ENCODE peak calls at places on chromosomes 12 and 14, in nine cellular contexts. O is RWPE2; E is CD4-positive, alpha-beta T cell; B is epithelial cell of proximal tubule; N is T-helper 22 cell; Y is CD4-positive, CD25-positive, alpha-beta regulatory T cell; M is kidney tubule cell; X is globus pallidus; W is stimulated activated CD4-positive, alpha-beta T cell treated with anti-CD3 and anti-CD28 coated beads, Interleukin-4, amount 100 ng/mL, for 4 hours. F is an unnamed sample.

GRCh38 chr12:80648866-80649265 is 58.6 kb upstream of the MYF6 start:
- DNase-seq in O (no peak), E (no peak), B (no peak), N (no peak), Y (no peak), M (peak), X (no peak), W (no peak), F (no peak)

GRCh38 chr12:74849801-74850200 is 312.2 kb downstream of the ATXN7L3B start:
- DNase-seq in O (no peak), E (no peak), B (peak), N (no peak), Y (no peak), M (no peak), X (no peak), W (no peak), F (no peak)

GRCh38 chr14:105876158-105876557 is 349.8 kb downstream of the TMEM121 start:
- DNase-seq in O (no peak), E (no peak), B (no peak), N (no peak), Y (no peak), M (no peak), X (no peak), W (peak), F (no peak)

GRCh38 chr12:49947593-49948226 is 2.8 kb upstream of the AQP2 start:
- DNase-seq in O (peak), E (no peak), B (no peak), N (no peak), Y (no peak), M (no peak), X (no peak), W (no peak), F (no peak)

GRCh38 chr12:7092229-7092985 is at the start of gene C1R:
- DNase-seq in O (no peak), E (peak), B (no peak), N (peak), Y (peak), M (peak), X (peak), W (peak), F (peak)

GRCh38 chr12:21813125-21813524 is 38.6 kb upstream of the KCNJ8 start:
- DNase-seq in O (no peak), E (no peak), B (no peak), N (no peak), Y (no peak), M (no peak), X (no peak), W (no peak), F (no peak)

GRCh38 chr12:48903982-48904411 is 21.3 kb downstream of the FKBP11 start:
- DNase-seq in O (no peak), E (peak), B (peak), N (peak), Y (peak), M (peak), X (peak), W (peak), F (peak)

GRCh38 chr14:64421166-64421565 is 33.0 kb downstream of the MTHFD1 start:
- DNase-seq in O (no peak), E (no peak), B (no peak), N (no peak), Y (no peak), M (peak), X (no peak), W (no peak), F (no peak)

GRCh38 chr12:11795192-11795909 is 145.9 kb downstream of the ETV6 start:
- DNase-seq in O (no peak), E (no peak), B (no peak), N (no peak), Y (no peak), M (no peak), X (no peak), W (no peak), F (no peak)

GRCh38 chr12:53751336-53752191 is at the start of gene CISTR:
- DNase-seq in O (no peak), E (no peak), B (no peak), N (no peak), Y (no peak), M (no peak), X (no peak), W (peak), F (peak)

GRCh38 chr14:100131181-100131580 is 28.3 kb downstream of the DEGS2 start:
- DNase-seq in O (no peak), E (no peak), B (no peak), N (no peak), Y (no peak), M (peak), X (no peak), W (no peak), F (no peak)

GRCh38 chr12:49017764-49018281 is 753 bp downstream of the PRKAG1 start:
- DNase-seq in O (no peak), E (no peak), B (no peak), N (no peak), Y (no peak), M (peak), X (no peak), W (peak), F (peak)

GRCh38 chr12:104555650-104556049 is 98.9 kb downstream of the CHST11 start:
- DNase-seq in O (no peak), E (no peak), B (no peak), N (no peak), Y (no peak), M (peak), X (no peak), W (no peak), F (no peak)

GRCh38 chr12:110721570-110721969 is 21.1 kb downstream of the PPP1CC start:
- DNase-seq in O (no peak), E (no peak), B (no peak), N (no peak), Y (no peak), M (no peak), X (no peak), W (no peak), F (no peak)

GRCh38 chr12:105076098-105076497 is 8.2 kb downstream of the ALDH1L2 start:
- DNase-seq in O (no peak), E (no peak), B (no peak), N (no peak), Y (no peak), M (peak), X (no peak), W (no peak), F (no peak)

GRCh38 chr12:70393787-70394519 is 27.9 kb downstream of the KCNMB4 start:
- DNase-seq in O (no peak), E (no peak), B (no peak), N (no peak), Y (no peak), M (peak), X (no peak), W (no peak), F (no peak)

GRCh38 chr12:104458645-104459555 is 2.2 kb downstream of the CHST11 start:
- DNase-seq in O (no peak), E (peak), B (no peak), N (no peak), Y (no peak), M (peak), X (no peak), W (no peak), F (peak)

GRCh38 chr12:84247931-84248330 is 664.7 kb downstream of the SLC6A15 start:
- DNase-seq in O (no peak), E (no peak), B (no peak), N (no peak), Y (no peak), M (no peak), X (no peak), W (no peak), F (no peak)

GRCh38 chr12:117119592-117120198 is 20.5 kb upstream of the TESC start:
- DNase-seq in O (no peak), E (no peak), B (no peak), N (no peak), Y (no peak), M (peak), X (no peak), W (no peak), F (peak)

GRCh38 chr12:74145328-74145727 is 392.3 kb upstream of the ATXN7L3B start:
- DNase-seq in O (no peak), E (no peak), B (no peak), N (no peak), Y (no peak), M (no peak), X (no peak), W (no peak), F (no peak)

GRCh38 chr12:100827901-100828520 is 33.4 kb downstream of the ANO4 start:
- DNase-seq in O (no peak), E (no peak), B (peak), N (no peak), Y (no peak), M (peak), X (peak), W (no peak), F (no peak)

GRCh38 chr12:25377475-25378179 is 126.9 kb upstream of the KRAS start:
- DNase-seq in O (no peak), E (no peak), B (no peak), N (no peak), Y (no peak), M (peak), X (no peak), W (peak), F (no peak)

GRCh38 chr12:77724367-77724957 is 106.2 kb upstream of the NAV3 start:
- DNase-seq in O (no peak), E (no peak), B (no peak), N (no peak), Y (no peak), M (peak), X (peak), W (no peak), F (no peak)

GRCh38 chr12:12176402-12176801 is 90.4 kb downstream of the LRP6 start:
- DNase-seq in O (no peak), E (no peak), B (no peak), N (no peak), Y (no peak), M (no peak), X (no peak), W (no peak), F (no peak)

GRCh38 chr12:16344269-16344668 is 3.2 kb upstream of the MGST1 start:
- DNase-seq in O (no peak), E (no peak), B (no peak), N (no peak), Y (no peak), M (no peak), X (no peak), W (no peak), F (no peak)

GRCh38 chr14:93785423-93785822 is 2.9 kb downstream of the PRIMA1 start:
- DNase-seq in O (no peak), E (no peak), B (no peak), N (no peak), Y (no peak), M (no peak), X (no peak), W (no peak), F (no peak)

GRCh38 chr12:65728913-65729793 is 95.1 kb upstream of the HMGA2 start:
- DNase-seq in O (peak), E (no peak), B (no peak), N (no peak), Y (no peak), M (peak), X (no peak), W (no peak), F (no peak)

GRCh38 chr12:85996280-85996679 is 122.2 kb downstream of the NTS start:
- DNase-seq in O (no peak), E (no peak), B (no peak), N (no peak), Y (no peak), M (no peak), X (no peak), W (no peak), F (no peak)

GRCh38 chr12:93813181-93813580 is 136.0 kb downstream of the CRADD start:
- DNase-seq in O (no peak), E (no peak), B (no peak), N (no peak), Y (no peak), M (no peak), X (no peak), W (no peak), F (no peak)

GRCh38 chr12:14410177-14410576 is 44.7 kb downstream of the ATF7IP start:
- DNase-seq in O (no peak), E (no peak), B (no peak), N (no peak), Y (no peak), M (no peak), X (no peak), W (no peak), F (no peak)

F was measured in immature natural killer cell.